ENCODE peak calls at places on chromosomes 7 and 10, in five cellular contexts. O, W, E, V and R are unnamed samples.

GRCh38 chr7:1864126-1864940 is 194.3 kb downstream of the ELFN1 start:
- DNase-seq in E (no peak), V (peak; percentile 31), O (no peak), W (no peak), R (no peak)

GRCh38 chr10:11986593-11987216 is 55.9 kb downstream of the UPF2 start:
- DNase-seq in W (peak; percentile 65), E (peak; percentile 89), O (peak; percentile 69), V (peak; percentile 45), R (peak; percentile 82)

GRCh38 chr10:80472234-80473095 is 18.4 kb downstream of the TSPAN14 start:
- DNase-seq in V (no peak), O (no peak), W (no peak), E (peak; percentile 52), R (no peak)

GRCh38 chr7:1463685-1464223 is 4.5 kb upstream of the MICALL2 start:
- DNase-seq in V (no peak), E (peak; percentile 53), W (no peak), O (no peak), R (no peak)

GRCh38 chr10:76411719-76412435 is 980.5 kb downstream of the LRMDA start:
- DNase-seq in O (peak; percentile 54), E (no peak), W (peak; percentile 67), V (no peak), R (no peak)

GRCh38 chr10:95440756-95441546 is 120.2 kb downstream of the SORBS1 start:
- DNase-seq in W (no peak), E (no peak), O (no peak), V (no peak), R (no peak)

GRCh38 chr10:126423779-126424491 is 35.7 kb upstream of the ADAM12 start:
- DNase-seq in W (no peak), O (no peak), E (no peak), V (no peak), R (no peak)

GRCh38 chr7:123096434-123096833 is 100.9 kb upstream of the TAS2R16 start:
- DNase-seq in O (no peak), W (no peak), V (no peak), E (no peak), R (no peak)

GRCh38 chr10:117541405-117541908 is 1.1 kb upstream of the EMX2 start:
- DNase-seq in E (no peak), O (no peak), V (no peak), W (no peak), R (peak; percentile 86)

GRCh38 chr10:7333995-7334964 is 76.6 kb downstream of the SFMBT2 start:
- DNase-seq in W (no peak), V (no peak), O (peak; percentile 57), E (no peak), R (no peak)

GRCh38 chr7:296546-296945 is 6.6 kb downstream of the FOXL3 start:
- DNase-seq in O (no peak), V (no peak), W (no peak), E (no peak), R (no peak)

GRCh38 chr10:48765527-48765926 is 80.9 kb downstream of the WDFY4 start:
- DNase-seq in V (no peak), W (no peak), E (no peak), O (no peak), R (no peak)

GRCh38 chr7:152867482-152867833 is 107.9 kb downstream of the ACTR3B start:
- DNase-seq in W (no peak), E (no peak), O (no peak), V (no peak), R (no peak)

GRCh38 chr7:99197498-99197897 is 10.4 kb downstream of the KPNA7 start:
- DNase-seq in W (no peak), V (no peak), O (no peak), E (no peak), R (no peak)

GRCh38 chr7:42262907-42263466 is 26.0 kb upstream of the GLI3 start:
- DNase-seq in O (peak; percentile 44), V (peak; percentile 19), E (no peak), W (peak; percentile 67), R (no peak)

GRCh38 chr10:1474376-1475094 is 262.8 kb downstream of the ADARB2 start:
- DNase-seq in V (no peak), O (no peak), E (no peak), W (no peak), R (no peak)
- H3K9me3 ChIP-seq in V (no peaks in the 10 kb centered on the region), O (no peaks in the 10 kb centered on the region), E (no peaks in the 10 kb centered on the region), W (no peaks in the 10 kb centered on the region), R (peaks cover 4% of the 10 kb centered on the region)

DNA sequence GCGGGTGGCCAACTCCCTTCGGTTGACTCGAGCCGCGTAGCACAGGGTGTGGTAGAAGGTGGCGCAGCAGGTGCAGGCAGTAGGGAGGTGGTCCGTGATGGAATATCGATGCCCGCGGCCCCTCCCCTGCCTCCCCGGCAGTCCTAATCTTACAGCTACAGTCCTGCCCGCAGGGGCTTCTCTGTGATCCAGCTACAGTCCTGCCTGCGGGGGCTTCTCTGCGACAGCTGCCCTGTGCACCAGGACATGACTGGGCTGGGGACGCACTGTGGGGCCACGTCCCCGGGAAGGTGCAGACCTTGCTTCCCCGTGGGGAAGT is 251.4 kb downstream of the DNAJB6 start:
- DNase-seq in E (no peak), O (no peak), V (no peak), W (no peak), R (no peak)
- H3K9me3 ChIP-seq in E (no peaks in the 10 kb centered on the region), O (no peaks in the 10 kb centered on the region), V (no peaks in the 10 kb centered on the region), W (peaks cover 3% of the 10 kb centered on the region), R (no peaks in the 10 kb centered on the region)

GRCh38 chr7:157973971-157974677 is 613.5 kb downstream of the PTPRN2 start:
- DNase-seq in V (no peak), W (no peak), E (no peak), O (no peak), R (no peak)

GRCh38 chr7:157970744-157971143 is 616.9 kb downstream of the PTPRN2 start:
- DNase-seq in E (no peak), W (no peak), O (no peak), V (no peak), R (no peak)

GRCh38 chr7:157972914-157973313 is 614.7 kb downstream of the PTPRN2 start:
- DNase-seq in O (no peak), V (no peak), W (no peak), E (no peak), R (peak; percentile 12)

GRCh38 chr7:157966490-157966889 is 621.1 kb downstream of the PTPRN2 start:
- DNase-seq in W (no peak), E (no peak), V (no peak), O (no peak), R (no peak)

GRCh38 chr7:157969995-157970394 is 617.6 kb downstream of the PTPRN2 start:
- DNase-seq in V (no peak), E (no peak), O (no peak), W (no peak), R (no peak)
- H3K9me3 ChIP-seq in V (peaks cover 12% of the 10 kb centered on the region), E (no peaks in the 10 kb centered on the region), O (no peaks in the 10 kb centered on the region), W (peaks cover 32% of the 10 kb centered on the region), R (no peaks in the 10 kb centered on the region)

GRCh38 chr10:37826806-37827205 is 30.6 kb downstream of the ZNF248 start:
- DNase-seq in W (no peak), E (no peak), V (no peak), O (no peak), R (no peak)
- H3K9me3 ChIP-seq in W (peaks cover 91% of the 10 kb centered on the region), E (peaks cover 93% of the 10 kb centered on the region), V (peaks cover 5% of the 10 kb centered on the region), O (no peaks in the 10 kb centered on the region), R (peaks cover 16% of the 10 kb centered on the region)

GRCh38 chr7:68362745-68363518 is 1235.3 kb upstream of the AUTS2 start:
- DNase-seq in E (no peak), W (no peak), O (no peak), V (no peak), R (no peak)
- H3K9me3 ChIP-seq in E (no peaks in the 10 kb centered on the region), W (no peaks in the 10 kb centered on the region), O (no peaks in the 10 kb centered on the region), V (no peaks in the 10 kb centered on the region), R (peaks cover 3% of the 10 kb centered on the region)